ENCODE peak calls at places on chromosomes 1 and 21, in nine cellular contexts. V is fibroblast of mammary gland, M is lung, T is right atrium auricular region, L is heart left ventricle, R is thoracic aorta, W is astrocyte of the spinal cord, B is brain microvascular endothelial cell, N is IMR-90. H is an unnamed sample.

GRCh38 chr1:26993237-26994019 is at the start of gene TRNP1:
- DNase-seq in M (peak), B (peak), N (peak), V (peak), W (peak), R (no peak), T (no peak), L (peak), H (no peak)

GRCh38 chr1:173499729-173500128 is 22.6 kb downstream of the PRDX6 start:
- DNase-seq in N (no peak), R (no peak), B (no peak), L (no peak), V (no peak), M (no peak), W (no peak), T (no peak), H (no peak)

GRCh38 chr1:63799324-63799723 is 25.5 kb downstream of the ROR1 start:
- DNase-seq in W (no peak), R (no peak), N (peak), L (no peak), M (no peak), B (no peak), T (no peak), V (peak), H (no peak)

GRCh38 chr1:147167361-147167760 is 4.9 kb downstream of the PRKAB2 start:
- DNase-seq in B (peak), L (no peak), N (peak), V (peak), T (no peak), M (no peak), R (no peak), W (peak), H (peak)

GRCh38 chr1:15328245-15328784 is 81.3 kb downstream of the FHAD1 start:
- DNase-seq in V (no peak), R (no peak), N (no peak), T (no peak), B (no peak), L (no peak), W (no peak), M (no peak), H (no peak)

GRCh38 chr1:203428981-203429599 is 46.5 kb upstream of the PRELP start:
- DNase-seq in L (no peak), M (no peak), B (no peak), R (no peak), V (no peak), W (no peak), N (no peak), T (no peak), H (no peak)

GRCh38 chr1:32813941-32814739 is 3.0 kb downstream of the YARS1 start:
- DNase-seq in R (no peak), N (peak), T (no peak), W (no peak), M (no peak), L (no peak), B (peak), V (peak), H (no peak)

GRCh38 chr1:206447079-206447780 is 23.0 kb upstream of the IKBKE start:
- DNase-seq in N (no peak), T (no peak), V (no peak), L (no peak), M (no peak), W (no peak), R (no peak), B (no peak), H (no peak)

GRCh38 chr1:234604726-234605492 is 5.1 kb downstream of the IRF2BP2 start:
- DNase-seq in N (peak), T (no peak), V (peak), R (no peak), L (no peak), W (peak), M (no peak), B (no peak), H (no peak)

GRCh38 chr1:86487131-86487804 is 18.5 kb downstream of the CLCA1 start:
- DNase-seq in B (peak), V (peak), W (peak), T (no peak), N (peak), L (peak), R (no peak), M (no peak), H (no peak)

GRCh38 chr21:28875078-28875477 is 117.6 kb downstream of the LTN1 start:
- DNase-seq in V (no peak), L (no peak), N (peak), W (no peak), M (no peak), R (no peak), B (no peak), T (no peak), H (no peak)

GRCh38 chr21:14259669-14260458 is 43.9 kb downstream of the RBM11 start:
- DNase-seq in M (no peak), W (peak), B (peak), R (no peak), V (peak), L (no peak), N (peak), T (no peak), H (peak)

GRCh38 chr1:118907466-118907865 is 80.7 kb downstream of the TBX15 start:
- DNase-seq in N (no peak), B (no peak), L (no peak), M (no peak), R (no peak), T (no peak), V (no peak), W (no peak), H (no peak)

GRCh38 chr1:154747841-154748766 is 122.0 kb downstream of the KCNN3 start:
- DNase-seq in T (no peak), R (no peak), B (no peak), L (no peak), W (peak), V (no peak), N (no peak), M (no peak), H (no peak)

GRCh38 chr1:34115233-34115632 is 49.8 kb downstream of the CSMD2 start:
- DNase-seq in V (no peak), T (no peak), M (no peak), L (no peak), R (no peak), N (no peak), B (no peak), W (no peak), H (no peak)

GRCh38 chr1:55974714-55975441 is 604.5 kb downstream of the PLPP3 start:
- DNase-seq in W (peak), M (no peak), B (peak), V (peak), T (no peak), R (no peak), L (no peak), N (peak), H (no peak)

GRCh38 chr1:230012093-230012393 is 55.0 kb upstream of the GALNT2 start:
- DNase-seq in T (no peak), L (no peak), B (no peak), N (no peak), W (no peak), M (no peak), V (no peak), R (no peak), H (no peak)

GRCh38 chr1:34928066-34928864 is 1.2 kb downstream of the DLGAP3 start:
- DNase-seq in R (no peak), N (no peak), T (no peak), L (no peak), W (no peak), V (no peak), B (no peak), M (peak), H (no peak)

GRCh38 chr1:156432109-156433018 is 63.4 kb downstream of the RHBG start:
- DNase-seq in V (no peak), W (no peak), L (no peak), N (no peak), B (no peak), R (no peak), M (no peak), T (no peak), H (no peak)

GRCh38 chr1:174448964-174449363 is 1.2 kb downstream of the GPR52 start:
- DNase-seq in T (no peak), R (no peak), W (no peak), M (no peak), V (peak), B (no peak), N (peak), L (no peak), H (no peak)

GRCh38 chr1:104132386-104132973 is 382.8 kb downstream of the AMY1C start:
- DNase-seq in N (peak), V (peak), L (no peak), R (no peak), T (no peak), M (no peak), W (peak), B (no peak), H (no peak)

GRCh38 chr1:234773936-234774677 is 164.1 kb upstream of the IRF2BP2 start:
- DNase-seq in W (no peak), R (no peak), B (no peak), V (no peak), N (no peak), L (no peak), M (no peak), T (peak), H (no peak)

GRCh38 chr1:108125312-108126138 is 74.6 kb downstream of the SLC25A24 start:
- DNase-seq in W (peak), R (no peak), B (peak), M (peak), N (peak), V (peak), L (no peak), T (peak), H (peak)

GRCh38 chr1:232344791-232345399 is 285.0 kb downstream of the SIPA1L2 start:
- DNase-seq in V (peak), T (no peak), R (no peak), W (peak), L (no peak), B (peak), N (peak), M (no peak), H (no peak)

GRCh38 chr21:35932232-35932911 is 128.0 kb downstream of the SETD4 start:
- DNase-seq in T (peak), W (peak), R (no peak), V (peak), M (peak), B (peak), N (peak), L (peak), H (peak)

GRCh38 chr21:44767834-44768831 is 33.5 kb downstream of the UBE2G2 start:
- DNase-seq in V (no peak), W (no peak), B (no peak), R (no peak), T (no peak), M (no peak), L (no peak), N (no peak), H (no peak)

GRCh38 chr1:167456500-167456899 is 61.8 kb downstream of the CD247 start:
- DNase-seq in W (no peak), M (no peak), V (no peak), T (no peak), L (no peak), R (no peak), B (no peak), N (no peak), H (no peak)

GRCh38 chr1:243924588-243925349 is 74.7 kb upstream of the AKT3 start:
- DNase-seq in T (no peak), W (peak), B (peak), R (no peak), N (no peak), V (peak), M (no peak), L (no peak), H (no peak)

GRCh38 chr1:205792946-205793673 is 17.8 kb upstream of the RAB29 start:
- DNase-seq in R (no peak), T (no peak), V (no peak), B (no peak), W (no peak), L (no peak), M (no peak), N (no peak), H (no peak)

GRCh38 chr1:238772321-238772720 is 614.0 kb upstream of the CHRM3 start:
- DNase-seq in R (no peak), L (no peak), M (no peak), B (no peak), N (peak), T (no peak), V (peak), W (peak), H (no peak)

GRCh38 chr1:89573410-89573809 is 48.8 kb downstream of the LRRC8B start:
- DNase-seq in W (no peak), T (no peak), V (no peak), N (no peak), M (no peak), R (no peak), L (no peak), B (no peak), H (no peak)

DNA sequence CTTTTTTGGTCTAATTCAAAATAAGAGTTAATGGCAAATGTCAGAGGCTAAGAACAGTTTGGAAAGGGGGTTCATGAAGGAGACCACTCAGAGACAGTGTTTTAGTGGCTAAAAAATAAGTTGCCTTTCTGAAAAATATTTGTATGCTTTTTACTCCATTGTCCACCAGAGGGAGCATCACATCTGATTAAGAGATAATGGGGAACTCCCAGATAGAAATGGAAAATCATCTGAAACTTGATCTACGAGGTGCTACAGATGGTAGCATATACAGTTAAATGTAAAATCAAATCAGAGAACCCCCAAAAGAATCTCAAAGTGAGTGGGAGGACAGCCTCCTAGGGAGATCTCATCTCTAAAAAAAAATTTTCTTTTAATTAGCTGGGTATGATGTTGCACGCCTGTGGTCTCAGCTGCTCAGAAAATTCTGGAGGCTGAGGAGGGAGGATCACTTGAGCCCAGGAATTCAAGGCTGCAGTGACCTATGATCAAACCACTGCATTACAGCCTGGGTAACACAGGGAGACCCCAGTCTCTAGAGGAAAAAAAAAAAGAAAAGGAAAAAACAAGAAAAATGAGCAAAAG is 9.7 kb downstream of the SMYD3 start:
- DNase-seq in L (no peak), N (peak), V (peak), T (no peak), B (peak), W (peak), R (no peak), M (no peak), H (peak)
- TF ChIP-seq CTCF in L (peak), N (peak), V (peak), T (peak), B (peak), W (peak), R (peak), M (peak), H (peak)

GRCh38 chr1:95115708-95116137 is 1.4 kb upstream of the TLCD4 start:
- DNase-seq in B (no peak), W (no peak), L (no peak), V (no peak), N (no peak), R (no peak), M (no peak), T (no peak), H (no peak)
- H3K4me3 ChIP-seq in B (no peak), W (no peak), L (no peak), V (no peak), N (no peak), R (no peak), M (no peak), T (no peak), H (no peak)

DNA sequence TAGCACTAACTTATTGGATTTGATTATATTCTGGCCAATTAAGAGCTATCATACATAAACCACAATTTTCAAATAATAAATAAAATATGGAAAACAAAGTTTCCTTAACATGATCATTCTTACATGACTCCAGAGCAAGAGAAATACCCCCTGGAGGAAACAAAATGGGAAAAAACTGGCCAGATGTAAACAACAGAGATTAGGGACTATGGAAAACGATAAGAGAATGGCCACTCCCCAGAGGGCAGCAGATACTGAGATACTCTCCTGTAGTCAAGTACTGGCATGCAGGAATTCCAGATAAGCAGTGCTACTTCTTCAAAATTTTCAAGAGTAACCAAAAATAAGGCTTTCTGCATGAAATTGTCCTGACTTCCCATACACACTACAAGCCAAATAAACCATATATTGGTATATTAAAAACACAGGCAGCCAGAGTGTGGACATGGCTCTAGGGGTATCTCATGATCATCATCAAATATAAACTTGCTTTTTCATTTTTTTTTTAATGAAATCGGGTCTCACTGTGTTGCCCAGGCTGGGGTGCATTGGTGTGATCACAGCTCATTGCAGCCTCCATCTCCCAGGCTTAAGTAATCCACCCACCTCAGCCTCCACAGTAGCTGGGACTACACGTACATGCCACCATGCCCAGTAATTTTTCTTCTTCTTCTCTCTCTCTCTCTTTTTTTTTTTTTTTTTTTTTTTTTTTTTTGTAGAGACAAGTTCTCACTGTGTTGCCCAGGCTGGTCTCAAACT is 118.5 kb downstream of the EIF4G3 start:
- DNase-seq in R (no peak), V (no peak), N (no peak), M (no peak), B (no peak), W (no peak), L (no peak), T (no peak), H (no peak)
- TF ChIP-seq CTCF in R (no peak), V (no peak), N (no peak), M (no peak), B (no peak), W (no peak), L (no peak), T (no peak), H (no peak)

DNA sequence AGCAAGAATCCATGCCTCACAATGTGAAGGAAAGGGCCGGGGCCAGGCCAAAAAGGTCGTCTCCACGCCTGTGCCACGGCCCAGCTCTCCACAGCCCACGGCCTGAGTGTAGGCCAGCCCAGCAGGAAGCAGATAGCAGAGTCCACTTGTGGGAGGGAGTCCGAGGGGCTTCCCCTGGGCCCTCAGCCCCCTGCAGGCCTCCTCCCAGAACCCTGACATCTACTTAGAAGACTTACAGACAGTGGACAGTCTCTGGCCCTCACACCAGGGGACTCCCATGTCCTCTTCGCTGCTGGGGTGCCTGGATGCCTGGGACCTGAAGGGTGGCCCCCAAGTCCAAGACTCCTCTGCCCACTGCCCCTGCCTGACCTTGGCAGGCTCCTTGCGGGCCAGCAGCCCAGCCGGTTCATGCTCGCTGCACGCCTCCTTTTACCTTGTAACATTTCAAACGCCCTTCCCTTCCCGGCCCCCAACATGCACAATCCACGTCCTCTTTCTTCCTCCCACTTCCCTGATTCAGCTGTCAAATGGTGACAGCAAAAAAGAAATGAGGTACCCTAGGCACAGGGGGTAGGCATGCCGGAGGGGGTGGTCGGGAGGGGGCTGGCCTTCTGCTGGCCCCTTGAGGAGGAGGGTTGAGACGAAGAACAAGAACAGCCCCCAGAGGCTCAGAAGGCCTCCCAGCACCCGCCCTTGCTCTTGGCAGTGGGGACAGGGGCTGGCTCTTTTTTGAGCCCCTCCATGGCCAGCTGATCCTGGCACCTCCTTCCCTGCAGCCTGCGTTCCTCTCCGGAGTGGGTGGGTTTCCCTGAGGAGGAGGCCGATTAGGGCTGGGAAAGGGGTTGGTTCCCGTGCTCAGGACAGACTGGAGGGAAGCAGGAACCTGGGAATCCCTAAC is 998 bp upstream of the PTPN7 start:
- DNase-seq in B (no peak), L (no peak), T (no peak), N (no peak), M (no peak), W (no peak), V (no peak), R (no peak), H (no peak)
- H3K4me3 ChIP-seq in B (no peak), L (no peak), T (no peak), N (no peak), M (no peak), W (no peak), V (no peak), R (no peak), H (no peak)